ENCODE peak calls at places on chromosomes 11 and 22, in ten cellular contexts. V, S, X, O, D, W, G, Y, L and E are unnamed samples.

GRCh38 chr22:22748297-22748743 is 103.9 kb downstream of the GGTLC2 start:
- DNase-seq in V (no peak), S (peak; percentile 44), X (no peak), O (peak; percentile 68), D (no peak), W (peak; percentile 35), G (no peak), Y (no peak), L (peak; percentile 64), E (no peak)

GRCh38 chr11:14183973-14184372 is 175.0 kb downstream of the RRAS2 start:
- DNase-seq in V (no peak), S (no peak), X (no peak), O (no peak), D (no peak), W (no peak), G (no peak), Y (no peak), L (no peak), E (no peak)

GRCh38 chr22:23915230-23915754 is 21.1 kb downstream of the MIF start:
- DNase-seq in V (no peak), S (no peak), X (no peak), O (no peak), D (no peak), W (no peak), G (no peak), Y (no peak), L (no peak), E (no peak)

GRCh38 chr11:76628408-76628947 is 42.1 kb downstream of the LRRC32 start:
- DNase-seq in V (no peak), S (no peak), X (no peak), O (no peak), D (no peak), W (no peak), G (no peak), Y (no peak), L (no peak), E (no peak)

GRCh38 chr11:72354356-72355115 is 79.8 kb downstream of the CLPB start:
- DNase-seq in V (no peak), S (no peak), X (no peak), O (peak; percentile 44), D (no peak), W (no peak), G (no peak), Y (peak; percentile 11), L (peak; percentile 30), E (no peak)

GRCh38 chr11:64008283-64008931 is 22.2 kb downstream of the OTUB1 start:
- DNase-seq in V (no peak), S (no peak), X (no peak), O (no peak), D (no peak), W (no peak), G (no peak), Y (no peak), L (no peak), E (no peak)

GRCh38 chr22:50061824-50062355 is 3.8 kb upstream of the TTLL8 start:
- DNase-seq in V (no peak), S (no peak), X (no peak), O (no peak), D (no peak), W (no peak), G (no peak), Y (no peak), L (no peak), E (no peak)

GRCh38 chr11:5197538-5197937 is 2.9 kb downstream of the OR51V1 start:
- DNase-seq in V (no peak), S (no peak), X (no peak), O (peak; percentile 82), D (no peak), W (no peak), G (no peak), Y (no peak), L (no peak), E (no peak)

DNA sequence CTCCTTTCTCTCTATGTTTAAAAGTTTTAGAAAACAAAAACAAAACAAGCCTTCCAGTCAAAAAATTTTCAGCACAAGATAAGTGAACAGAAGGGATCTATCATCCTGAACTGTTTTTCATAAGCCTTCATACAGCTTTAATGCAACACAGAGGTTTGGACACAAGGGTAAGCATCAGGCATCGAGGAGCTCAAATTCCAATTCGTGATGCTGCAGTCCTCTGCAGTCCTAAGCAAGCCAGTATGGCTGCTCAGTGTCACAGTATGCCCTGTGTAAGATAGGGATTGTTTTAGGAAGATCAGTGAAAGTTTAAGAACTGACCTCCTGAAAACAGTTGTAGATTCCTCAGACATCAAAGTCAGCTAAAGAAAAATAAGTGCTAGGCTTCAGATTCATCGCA is 740.9 kb downstream of the NTM start:
- DNase-seq in V (no peak), S (no peak), X (no peak), O (peak; percentile 53), D (no peak), W (no peak), G (no peak), Y (no peak), L (no peak), E (no peak)
- H3K27ac ChIP-seq in V (no peak overlapping the region), S (no peak overlapping the region), X (no peak overlapping the region), O (peak overlapping the region; percentile 87), D (peak overlapping the region; percentile 23), W (no peak overlapping the region), G (no peak overlapping the region), Y (no peak overlapping the region), L (peak overlapping the region; percentile 30), E (no peak overlapping the region)

GRCh38 chr11:108601150-108601549 is 7.6 kb upstream of the EXPH5 start:
- DNase-seq in V (no peak), S (no peak), X (no peak), O (peak; percentile 33), D (no peak), W (no peak), G (no peak), Y (no peak), L (peak; percentile 68), E (no peak)

GRCh38 chr11:108609681-108610080 is 16.1 kb upstream of the EXPH5 start:
- DNase-seq in V (no peak), S (no peak), X (no peak), O (peak; percentile 32), D (no peak), W (no peak), G (no peak), Y (no peak), L (peak; percentile 66), E (no peak)

GRCh38 chr11:108606495-108607160 is 13.1 kb upstream of the EXPH5 start:
- DNase-seq in V (no peak), S (no peak), X (no peak), O (no peak), D (no peak), W (no peak), G (no peak), Y (no peak), L (peak; percentile 83), E (no peak)

GRCh38 chr11:108608548-108608947 is 15.0 kb upstream of the EXPH5 start:
- DNase-seq in V (no peak), S (no peak), X (no peak), O (no peak), D (no peak), W (no peak), G (no peak), Y (no peak), L (no peak), E (no peak)

GRCh38 chr11:108606070-108606469 is 12.5 kb upstream of the EXPH5 start:
- DNase-seq in V (no peak), S (no peak), X (no peak), O (no peak), D (no peak), W (no peak), G (no peak), Y (no peak), L (no peak), E (no peak)
- H3K27ac ChIP-seq in V (no peak overlapping the region), S (no peak overlapping the region), X (no peak overlapping the region), O (no peak overlapping the region), D (no peak overlapping the region), W (no peak overlapping the region), G (no peak overlapping the region), Y (peak overlapping the region; percentile 8), L (peak overlapping the region; percentile 66), E (no peak overlapping the region)

DNA sequence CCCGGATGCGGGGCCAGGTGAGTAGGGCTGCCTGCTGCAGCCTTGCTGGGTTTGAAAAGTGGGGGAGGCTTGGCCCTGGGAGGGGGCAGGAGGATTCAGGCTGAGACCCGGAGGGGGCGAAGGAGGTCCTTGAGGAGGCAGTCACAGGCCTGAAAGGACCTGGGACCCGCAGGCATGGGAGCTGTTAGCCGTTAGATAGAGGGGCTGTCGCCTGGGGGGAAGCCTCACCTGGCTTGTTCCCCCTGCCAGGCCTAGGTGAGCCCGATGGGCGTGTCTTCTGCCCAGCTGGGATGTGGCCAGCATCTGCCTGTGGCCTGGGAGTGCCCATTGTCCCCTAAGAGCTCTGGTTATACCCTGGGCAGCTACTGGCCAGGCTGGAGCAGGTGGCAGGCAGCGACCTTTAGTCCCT is 1.8 kb upstream of the DUSP8 start:
- DNase-seq in V (peak; percentile 81), S (peak; percentile 62), X (peak; percentile 30), O (no peak), D (no peak), W (no peak), G (peak; percentile 55), Y (no peak), L (peak; percentile 53), E (peak; percentile 86)
- H3K27ac ChIP-seq in V (peak overlapping the region; percentile 80), S (no peak overlapping the region), X (peak overlapping the region; percentile 67), O (no peak overlapping the region), D (peak overlapping the region; percentile 66), W (no peak overlapping the region), G (no peak overlapping the region), Y (peak overlapping the region; percentile 95), L (no peak overlapping the region), E (peak overlapping the region; percentile 55)

GRCh38 chr11:75557649-75558494 is 4.2 kb upstream of the SERPINH1 start:
- DNase-seq in V (peak; percentile 69), S (no peak), X (peak; percentile 88), O (peak; percentile 97), D (peak; percentile 39), W (peak; percentile 79), G (no peak), Y (no peak), L (no peak), E (peak; percentile 74)

GRCh38 chr11:75553182-75553581 is 8.9 kb upstream of the SERPINH1 start:
- DNase-seq in V (no peak), S (no peak), X (no peak), O (peak; percentile 19), D (no peak), W (peak; percentile 50), G (no peak), Y (no peak), L (no peak), E (no peak)

GRCh38 chr11:75554258-75555022 is 7.6 kb upstream of the SERPINH1 start:
- DNase-seq in V (peak; percentile 79), S (peak; percentile 96), X (peak; percentile 98), O (peak; percentile 98), D (peak; percentile 93), W (peak; percentile 98), G (no peak), Y (no peak), L (no peak), E (peak; percentile 85)

GRCh38 chr11:75553889-75554257 is 8.2 kb upstream of the SERPINH1 start:
- DNase-seq in V (no peak), S (no peak), X (no peak), O (no peak), D (no peak), W (no peak), G (no peak), Y (no peak), L (no peak), E (no peak)

DNA sequence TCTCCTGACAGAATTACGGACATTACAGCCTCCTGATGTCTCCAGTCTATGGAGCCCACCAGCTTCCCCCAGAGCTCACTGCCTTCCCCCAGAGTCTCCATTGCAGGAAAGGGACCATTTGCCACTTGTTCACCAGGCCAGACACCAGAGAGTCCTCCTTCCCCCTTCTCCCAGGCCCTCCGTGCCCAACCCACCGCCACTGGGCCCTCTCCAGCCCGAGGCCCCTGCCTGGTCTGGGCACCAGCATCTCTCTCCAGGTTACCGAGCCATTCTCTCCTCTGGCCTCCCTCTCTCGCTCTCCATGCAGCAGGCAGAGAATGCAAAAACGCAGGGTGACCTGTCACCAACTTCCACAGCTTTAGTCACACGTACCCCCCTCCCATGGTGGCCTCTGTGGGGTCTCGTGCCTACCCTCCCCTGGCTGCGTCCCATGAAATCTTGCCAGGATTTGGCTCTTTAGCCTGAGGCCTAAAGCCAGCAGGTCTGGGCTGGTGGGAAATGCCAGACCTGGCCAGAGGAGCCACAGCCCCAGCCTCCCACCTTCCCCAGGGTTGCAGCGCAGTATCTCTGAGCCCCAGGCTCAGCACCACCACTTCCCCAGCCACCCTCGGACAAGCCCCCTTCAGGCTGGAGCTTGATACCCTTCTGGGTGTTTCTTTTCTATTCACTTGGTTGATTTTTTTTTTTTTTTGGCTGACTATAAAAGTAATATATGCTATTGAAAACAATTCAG is 6.8 kb upstream of the SERPINH1 start:
- DNase-seq in V (no peak), S (no peak), X (no peak), O (no peak), D (no peak), W (peak; percentile 71), G (no peak), Y (no peak), L (no peak), E (no peak)
- H3K27ac ChIP-seq in V (peak overlapping the region; percentile 77), S (peak overlapping the region; percentile 98), X (peak overlapping the region; percentile 97), O (peak overlapping the region; percentile 86), D (peak overlapping the region; percentile 93), W (no peak overlapping the region), G (no peak overlapping the region), Y (peak overlapping the region; percentile 78), L (no peak overlapping the region), E (peak overlapping the region; percentile 81)